ENCODE peak calls at places on chromosome 10, in ten cellular contexts. S is activated CD4-positive, CD25-positive, alpha-beta regulatory T cell; Z is activated naive CD8-positive, alpha-beta T cell treated with anti-CD3 and anti-CD28 coated beads for 36 hours; K is GM18507; T is left lung; B is activated CD8-positive, alpha-beta memory T cell treated with anti-CD3 and anti-CD28 coated beads for 1 hour; Y is frontal cortex; X is left ventricle myocardium inferior; U is SK-N-DZ; A is GM03348. Q is an unnamed sample.

GRCh38 chr10:72056113-72056512 is 32.2 kb downstream of the SPOCK2 start:
- DNase-seq in S (no peak), Z (no peak), K (no peak), T (no peak), B (no peak), Y (no peak), X (peak; percentile 45), U (no peak), A (no peak), Q (no peak)

GRCh38 chr10:102113956-102114857 is 6.0 kb downstream of the LDB1 start:
- DNase-seq in S (no peak), Z (peak; percentile 29), K (no peak), T (peak; percentile 88), B (no peak), Y (no peak), X (peak; percentile 35), U (no peak), A (peak; percentile 63), Q (no peak)

GRCh38 chr10:13496931-13497330 is 31.9 kb downstream of the BEND7 start:
- DNase-seq in S (no peak), Z (no peak), K (no peak), T (no peak), B (no peak), Y (no peak), X (no peak), U (no peak), A (no peak), Q (no peak)

GRCh38 chr10:129223363-129223762 is 243.7 kb upstream of the MGMT start:
- DNase-seq in S (no peak), Z (no peak), K (no peak), T (no peak), B (no peak), Y (no peak), X (no peak), U (no peak), A (no peak), Q (no peak)

GRCh38 chr10:102582181-102582580 is 62.1 kb upstream of the TRIM8 start:
- DNase-seq in S (no peak), Z (no peak), K (no peak), T (no peak), B (no peak), Y (no peak), X (no peak), U (no peak), A (no peak), Q (no peak)

GRCh38 chr10:128571745-128572144 is 445.5 kb upstream of the MKI67 start:
- DNase-seq in S (no peak), Z (no peak), K (no peak), T (no peak), B (no peak), Y (no peak), X (no peak), U (no peak), A (no peak), Q (no peak)

GRCh38 chr10:132448248-132448731 is 51.3 kb downstream of the PWWP2B start:
- DNase-seq in S (peak; percentile 15), Z (peak; percentile 71), K (no peak), T (peak; percentile 95), B (peak; percentile 32), Y (no peak), X (peak; percentile 55), U (no peak), A (peak; percentile 79), Q (no peak)

GRCh38 chr10:14667748-14668147 is 106.9 kb downstream of the FAM107B start:
- DNase-seq in S (no peak), Z (no peak), K (no peak), T (no peak), B (no peak), Y (no peak), X (no peak), U (no peak), A (no peak), Q (no peak)

GRCh38 chr10:5890519-5890878 is 456 bp downstream of the FBH1 start:
- DNase-seq in S (no peak), Z (peak; percentile 39), K (no peak), T (no peak), B (no peak), Y (no peak), X (no peak), U (peak; percentile 37), A (no peak), Q (no peak)

GRCh38 chr10:132636358-132636757 is 98.8 kb downstream of the INPP5A start:
- DNase-seq in S (no peak), Z (no peak), K (no peak), T (no peak), B (no peak), Y (no peak), X (peak; percentile 15), U (no peak), A (no peak), Q (no peak)

GRCh38 chr10:112951349-112952281 is 1.6 kb downstream of the TCF7L2 start:
- DNase-seq in S (peak; percentile 8), Z (peak; percentile 55), K (no peak), T (peak; percentile 89), B (no peak), Y (no peak), X (peak; percentile 61), U (peak; percentile 76), A (peak; percentile 56), Q (no peak)

GRCh38 chr10:126929391-126929790 is 24.2 kb downstream of the DOCK1 start:
- DNase-seq in S (no peak), Z (no peak), K (no peak), T (no peak), B (no peak), Y (no peak), X (no peak), U (no peak), A (no peak), Q (no peak)

GRCh38 chr10:84054743-84055142 is 84.6 kb upstream of the GHITM start:
- DNase-seq in S (no peak), Z (no peak), K (no peak), T (no peak), B (no peak), Y (no peak), X (no peak), U (no peak), A (no peak), Q (no peak)

GRCh38 chr10:5354068-5354467 is 10.7 kb upstream of the UCN3 start:
- DNase-seq in S (no peak), Z (no peak), K (no peak), T (no peak), B (no peak), Y (no peak), X (no peak), U (no peak), A (no peak), Q (no peak)

GRCh38 chr10:43402880-43403452 is 6.0 kb downstream of the HNRNPF start:
- DNase-seq in S (no peak), Z (no peak), K (no peak), T (no peak), B (no peak), Y (no peak), X (no peak), U (no peak), A (no peak), Q (no peak)

GRCh38 chr10:61588770-61589211 is 73.9 kb upstream of the CABCOCO1 start:
- DNase-seq in S (no peak), Z (no peak), K (no peak), T (no peak), B (no peak), Y (no peak), X (no peak), U (peak; percentile 86), A (no peak), Q (no peak)

GRCh38 chr10:121853950-121854349 is 73.9 kb downstream of the ATE1 start:
- DNase-seq in S (no peak), Z (no peak), K (no peak), T (no peak), B (no peak), Y (no peak), X (no peak), U (no peak), A (no peak), Q (no peak)

GRCh38 chr10:46787321-46787615 is 124.0 kb upstream of the PTPN20 start:
- DNase-seq in S (no peak), Z (peak; percentile 28), K (no peak), T (no peak), B (no peak), Y (peak; percentile 5), X (no peak), U (peak; percentile 3), A (peak; percentile 33), Q (no peak)

GRCh38 chr10:30433779-30434272 is at the start of gene MAP3K8:
- DNase-seq in S (peak; percentile 64), Z (peak; percentile 90), K (peak; percentile 71), T (peak; percentile 98), B (peak; percentile 70), Y (peak; percentile 81), X (peak; percentile 93), U (peak; percentile 73), A (peak; percentile 92), Q (peak; percentile 64)

GRCh38 chr10:5951721-5952407 is 25.5 kb downstream of the IL15RA start:
- DNase-seq in S (no peak), Z (no peak), K (no peak), T (no peak), B (no peak), Y (no peak), X (no peak), U (no peak), A (no peak), Q (no peak)

GRCh38 chr10:114616516-114616915 is 41.6 kb downstream of the ABLIM1 start:
- DNase-seq in S (no peak), Z (no peak), K (no peak), T (no peak), B (no peak), Y (no peak), X (no peak), U (no peak), A (no peak), Q (no peak)

GRCh38 chr10:108187396-108188012 is 1023.0 kb upstream of the SORCS1 start:
- DNase-seq in S (no peak), Z (no peak), K (no peak), T (no peak), B (no peak), Y (no peak), X (no peak), U (no peak), A (peak; percentile 53), Q (no peak)

GRCh38 chr10:95728535-95728934 is 27.4 kb upstream of the ENTPD1 start:
- DNase-seq in S (no peak), Z (no peak), K (no peak), T (no peak), B (no peak), Y (no peak), X (no peak), U (no peak), A (no peak), Q (no peak)

Q was measured in GOT3.